ENCODE peak calls at places on chromosomes 12 and 14, in nine cellular contexts. One of them, this sample, is unnamed.

GRCh38 chr12:27163048-27163715 is 80.8 kb upstream of the C12orf71 start:
- DNase-seq in fibroblast of pulmonary artery: no peak
- DNase-seq in tibial nerve: no peak
- DNase-seq in aorta: no peak
- DNase-seq in CD8-positive, alpha-beta memory T cell: no peak
- DNase-seq in PC-3: peak
- DNase-seq in transverse colon: no peak
- DNase-seq in lower leg skin: no peak
- DNase-seq in IMR-90: peak
- DNase-seq in this sample: peak

GRCh38 chr14:91350813-91351507 is 66.7 kb downstream of the CCDC88C start:
- DNase-seq in aorta: no peak
- DNase-seq in IMR-90: no peak
- DNase-seq in fibroblast of pulmonary artery: no peak
- DNase-seq in tibial nerve: no peak
- DNase-seq in transverse colon: no peak
- DNase-seq in lower leg skin: no peak
- DNase-seq in CD8-positive, alpha-beta memory T cell: peak
- DNase-seq in PC-3: no peak
- DNase-seq in this sample: no peak

GRCh38 chr12:76032043-76032981 is 736 bp upstream of the PHLDA1 start:
- DNase-seq in CD8-positive, alpha-beta memory T cell: no peak
- DNase-seq in IMR-90: peak
- DNase-seq in transverse colon: peak
- DNase-seq in fibroblast of pulmonary artery: peak
- DNase-seq in PC-3: peak
- DNase-seq in lower leg skin: peak
- DNase-seq in tibial nerve: no peak
- DNase-seq in aorta: peak
- DNase-seq in this sample: peak

GRCh38 chr14:69439516-69440270 is 41.2 kb downstream of the SLC39A9 start:
- DNase-seq in IMR-90: no peak
- DNase-seq in tibial nerve: no peak
- DNase-seq in CD8-positive, alpha-beta memory T cell: no peak
- DNase-seq in transverse colon: no peak
- DNase-seq in lower leg skin: no peak
- DNase-seq in fibroblast of pulmonary artery: no peak
- DNase-seq in PC-3: no peak
- DNase-seq in aorta: no peak
- DNase-seq in this sample: no peak

GRCh38 chr14:71692496-71692895 is 239.7 kb upstream of the RGS6 start:
- DNase-seq in lower leg skin: no peak
- DNase-seq in aorta: no peak
- DNase-seq in IMR-90: peak
- DNase-seq in tibial nerve: no peak
- DNase-seq in transverse colon: no peak
- DNase-seq in fibroblast of pulmonary artery: peak
- DNase-seq in CD8-positive, alpha-beta memory T cell: no peak
- DNase-seq in PC-3: peak
- DNase-seq in this sample: peak

GRCh38 chr12:52280796-52281560 is 6.5 kb downstream of the KRT86 start:
- DNase-seq in PC-3: peak
- DNase-seq in transverse colon: peak
- DNase-seq in aorta: peak
- DNase-seq in lower leg skin: peak
- DNase-seq in CD8-positive, alpha-beta memory T cell: no peak
- DNase-seq in fibroblast of pulmonary artery: peak
- DNase-seq in IMR-90: peak
- DNase-seq in tibial nerve: peak
- DNase-seq in this sample: peak

GRCh38 chr12:82650627-82651337 is 35.9 kb upstream of the TMTC2 start:
- DNase-seq in fibroblast of pulmonary artery: peak
- DNase-seq in transverse colon: peak
- DNase-seq in PC-3: peak
- DNase-seq in lower leg skin: no peak
- DNase-seq in IMR-90: no peak
- DNase-seq in tibial nerve: no peak
- DNase-seq in CD8-positive, alpha-beta memory T cell: no peak
- DNase-seq in aorta: no peak
- DNase-seq in this sample: peak

GRCh38 chr14:104870368-104871144 is 5.5 kb downstream of the CEP170B start:
- DNase-seq in tibial nerve: no peak
- DNase-seq in aorta: peak
- DNase-seq in fibroblast of pulmonary artery: no peak
- DNase-seq in IMR-90: no peak
- DNase-seq in PC-3: peak
- DNase-seq in CD8-positive, alpha-beta memory T cell: no peak
- DNase-seq in lower leg skin: no peak
- DNase-seq in transverse colon: peak
- DNase-seq in this sample: no peak

GRCh38 chr14:26008290-26008689 is 589.5 kb downstream of the NOVA1 start:
- DNase-seq in lower leg skin: no peak
- DNase-seq in CD8-positive, alpha-beta memory T cell: no peak
- DNase-seq in fibroblast of pulmonary artery: peak
- DNase-seq in aorta: no peak
- DNase-seq in IMR-90: no peak
- DNase-seq in tibial nerve: no peak
- DNase-seq in PC-3: peak
- DNase-seq in transverse colon: no peak
- DNase-seq in this sample: peak

DNA sequence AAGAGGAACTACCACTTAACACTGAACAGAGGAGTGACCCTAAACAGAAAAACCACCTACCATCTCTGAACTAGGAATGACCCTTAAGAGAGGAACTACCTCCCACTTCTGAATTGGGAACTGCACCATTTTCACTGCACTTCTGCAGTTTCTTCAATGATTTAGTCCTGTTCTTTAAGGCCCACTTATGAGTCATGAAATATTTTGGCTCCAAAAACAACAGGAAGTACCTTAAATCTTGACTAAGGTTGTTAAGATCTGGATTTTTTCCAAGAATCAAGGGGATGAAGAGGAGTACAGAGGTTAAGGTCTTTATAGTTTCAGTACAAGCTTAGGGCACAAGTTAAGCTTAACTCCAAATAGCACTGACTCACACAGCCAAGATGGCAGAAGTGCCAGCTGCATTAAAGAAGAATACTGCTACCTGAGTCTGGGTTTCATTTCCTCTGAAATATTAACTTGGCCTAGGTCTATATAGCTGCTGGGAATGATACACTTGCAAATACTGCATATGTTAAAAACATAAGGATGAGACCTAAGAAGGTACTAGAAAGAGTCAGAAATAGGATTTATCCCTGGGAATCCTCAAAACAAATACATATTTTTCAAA is 4.2 kb downstream of the NPC2 start:
- DNase-seq in PC-3: peak
- DNase-seq in lower leg skin: no peak
- DNase-seq in fibroblast of pulmonary artery: peak
- DNase-seq in transverse colon: no peak
- DNase-seq in aorta: no peak
- DNase-seq in CD8-positive, alpha-beta memory T cell: no peak
- DNase-seq in tibial nerve: no peak
- DNase-seq in IMR-90: peak
- DNase-seq in this sample: peak
- H3K4me3 ChIP-seq in PC-3: peak
- H3K4me3 ChIP-seq in lower leg skin: no peak
- H3K4me3 ChIP-seq in fibroblast of pulmonary artery: no peak
- H3K4me3 ChIP-seq in transverse colon: no peak
- H3K4me3 ChIP-seq in aorta: no peak
- H3K4me3 ChIP-seq in CD8-positive, alpha-beta memory T cell: no peak
- H3K4me3 ChIP-seq in tibial nerve: no peak
- H3K4me3 ChIP-seq in IMR-90: no peak
- H3K4me3 ChIP-seq in this sample: no peak

DNA sequence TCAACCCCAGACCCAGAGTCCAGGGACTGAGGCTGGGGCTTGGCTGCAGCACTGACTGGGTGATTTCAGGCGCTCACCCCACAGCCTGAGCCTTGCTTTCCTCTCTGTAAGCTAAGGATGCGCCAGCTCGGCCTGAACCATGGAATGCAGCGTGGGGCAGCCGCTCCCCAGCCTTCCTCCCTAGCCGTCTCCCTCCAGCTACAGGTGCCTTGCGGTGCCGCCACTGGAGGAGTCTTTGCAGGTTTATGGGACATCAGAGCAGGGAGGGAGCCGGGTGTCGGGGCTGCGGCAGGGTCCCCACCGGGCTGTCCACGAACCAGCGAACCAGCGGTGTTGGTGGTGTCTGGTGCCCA is 19.4 kb downstream of the PPP2R5C start:
- DNase-seq in tibial nerve: no peak
- DNase-seq in lower leg skin: no peak
- DNase-seq in aorta: peak
- DNase-seq in PC-3: no peak
- DNase-seq in CD8-positive, alpha-beta memory T cell: no peak
- DNase-seq in IMR-90: no peak
- DNase-seq in transverse colon: peak
- DNase-seq in fibroblast of pulmonary artery: no peak
- DNase-seq in this sample: no peak
- H3K4me3 ChIP-seq in tibial nerve: peak
- H3K4me3 ChIP-seq in lower leg skin: no peak
- H3K4me3 ChIP-seq in aorta: peak
- H3K4me3 ChIP-seq in PC-3: no peak
- H3K4me3 ChIP-seq in CD8-positive, alpha-beta memory T cell: peak
- H3K4me3 ChIP-seq in IMR-90: no peak
- H3K4me3 ChIP-seq in transverse colon: peak
- H3K4me3 ChIP-seq in fibroblast of pulmonary artery: no peak
- H3K4me3 ChIP-seq in this sample: peak

DNA sequence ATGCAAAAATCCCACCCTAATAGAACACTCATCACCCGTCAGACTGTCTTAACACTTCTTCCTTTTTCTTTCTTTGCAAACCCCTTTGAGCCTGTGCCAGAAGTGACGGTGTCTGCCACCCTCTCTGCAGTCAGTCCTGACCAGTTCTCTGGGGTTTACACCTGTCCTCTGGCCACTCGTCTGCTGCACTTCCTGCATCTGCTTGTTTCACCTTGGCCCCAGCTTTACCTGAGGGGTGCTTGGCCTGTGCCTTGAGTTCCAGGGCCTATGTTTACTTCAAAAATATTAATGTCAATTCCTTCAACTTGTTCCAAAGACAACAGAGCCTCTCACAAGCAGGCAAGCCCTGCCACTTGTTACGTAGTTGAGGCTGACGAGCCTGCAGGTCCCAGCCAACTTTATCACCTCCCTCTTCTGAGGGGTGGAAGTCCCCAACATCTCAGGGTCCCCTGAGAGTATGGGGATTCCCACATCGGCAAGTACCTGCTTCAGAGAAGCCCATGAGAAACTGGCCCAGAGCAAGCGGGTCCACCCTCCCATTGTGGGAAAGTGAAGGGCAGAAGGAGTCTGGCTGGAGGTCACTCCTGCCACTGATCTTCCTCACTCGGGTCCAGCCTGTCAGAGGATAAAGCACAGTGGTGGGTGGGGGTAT is 205.4 kb downstream of the DAD1 start:
- DNase-seq in tibial nerve: no peak
- DNase-seq in CD8-positive, alpha-beta memory T cell: peak
- DNase-seq in lower leg skin: no peak
- DNase-seq in aorta: no peak
- DNase-seq in PC-3: no peak
- DNase-seq in transverse colon: peak
- DNase-seq in IMR-90: no peak
- DNase-seq in fibroblast of pulmonary artery: no peak
- DNase-seq in this sample: no peak
- H3K4me3 ChIP-seq in tibial nerve: no peak
- H3K4me3 ChIP-seq in CD8-positive, alpha-beta memory T cell: no peak
- H3K4me3 ChIP-seq in lower leg skin: no peak
- H3K4me3 ChIP-seq in aorta: no peak
- H3K4me3 ChIP-seq in PC-3: no peak
- H3K4me3 ChIP-seq in transverse colon: no peak
- H3K4me3 ChIP-seq in IMR-90: no peak
- H3K4me3 ChIP-seq in fibroblast of pulmonary artery: no peak
- H3K4me3 ChIP-seq in this sample: no peak

GRCh38 chr12:30754383-30754749 is 385 bp downstream of the CAPRIN2 start:
- DNase-seq in CD8-positive, alpha-beta memory T cell: no peak
- DNase-seq in IMR-90: no peak
- DNase-seq in aorta: no peak
- DNase-seq in tibial nerve: no peak
- DNase-seq in transverse colon: no peak
- DNase-seq in lower leg skin: no peak
- DNase-seq in PC-3: no peak
- DNase-seq in fibroblast of pulmonary artery: no peak
- DNase-seq in this sample: no peak

GRCh38 chr12:30755395-30755762 is 628 bp upstream of the CAPRIN2 start:
- DNase-seq in PC-3: no peak
- DNase-seq in tibial nerve: no peak
- DNase-seq in IMR-90: no peak
- DNase-seq in aorta: no peak
- DNase-seq in fibroblast of pulmonary artery: no peak
- DNase-seq in transverse colon: no peak
- DNase-seq in lower leg skin: no peak
- DNase-seq in CD8-positive, alpha-beta memory T cell: no peak
- DNase-seq in this sample: no peak

GRCh38 chr12:30757316-30757715 is 2.6 kb upstream of the CAPRIN2 start:
- DNase-seq in IMR-90: no peak
- DNase-seq in PC-3: no peak
- DNase-seq in aorta: no peak
- DNase-seq in lower leg skin: no peak
- DNase-seq in tibial nerve: no peak
- DNase-seq in CD8-positive, alpha-beta memory T cell: no peak
- DNase-seq in fibroblast of pulmonary artery: no peak
- DNase-seq in transverse colon: no peak
- DNase-seq in this sample: no peak

GRCh38 chr12:30754750-30755394 is at the start of gene CAPRIN2:
- DNase-seq in CD8-positive, alpha-beta memory T cell: peak
- DNase-seq in aorta: peak
- DNase-seq in transverse colon: peak
- DNase-seq in IMR-90: peak
- DNase-seq in tibial nerve: peak
- DNase-seq in PC-3: peak
- DNase-seq in lower leg skin: peak
- DNase-seq in fibroblast of pulmonary artery: peak
- DNase-seq in this sample: peak

GRCh38 chr12:30756074-30756473 is 1.3 kb upstream of the CAPRIN2 start:
- DNase-seq in PC-3: no peak
- DNase-seq in IMR-90: no peak
- DNase-seq in fibroblast of pulmonary artery: no peak
- DNase-seq in transverse colon: no peak
- DNase-seq in CD8-positive, alpha-beta memory T cell: no peak
- DNase-seq in tibial nerve: no peak
- DNase-seq in lower leg skin: peak
- DNase-seq in aorta: peak
- DNase-seq in this sample: no peak
- H3K4me3 ChIP-seq in PC-3: peak
- H3K4me3 ChIP-seq in IMR-90: no peak
- H3K4me3 ChIP-seq in fibroblast of pulmonary artery: no peak
- H3K4me3 ChIP-seq in transverse colon: no peak
- H3K4me3 ChIP-seq in CD8-positive, alpha-beta memory T cell: no peak
- H3K4me3 ChIP-seq in tibial nerve: no peak
- H3K4me3 ChIP-seq in lower leg skin: no peak
- H3K4me3 ChIP-seq in aorta: no peak
- H3K4me3 ChIP-seq in this sample: no peak